ENCODE peak calls at places on chromosomes 4 and X, in eight cellular contexts. E is GM23338, B is H9, U is uterus, V is lower lobe of right lung, N is Peyer's patch, D is kidney, H is pancreas. I is an unnamed sample.

GRCh38 chrX:111410451-111410850 is 1.5 kb downstream of the DCX start:
- DNase-seq in N (no peak), B (no peak), D (no peak), V (no peak), E (no peak), H (no peak), U (no peak), I (no peak)

GRCh38 chr4:40722576-40723161 is 27.1 kb upstream of the NSUN7 start:
- DNase-seq in N (peak), D (no peak), H (no peak), V (peak), E (no peak), B (no peak), U (no peak), I (no peak)

GRCh38 chrX:10952619-10953018 is 158.5 kb upstream of the HCCS start:
- DNase-seq in H (no peak), U (no peak), E (peak), N (no peak), V (no peak), B (no peak), D (no peak), I (no peak)

GRCh38 chr4:73869130-73870055 is at the start of gene CXCL1:
- DNase-seq in U (no peak), E (peak), H (peak), N (no peak), B (peak), V (peak), D (peak), I (no peak)

GRCh38 chr4:72569719-72570235 is 756 bp upstream of the ADAMTS3 start:
- DNase-seq in V (no peak), D (peak), E (no peak), N (no peak), H (no peak), B (no peak), U (peak), I (no peak)

GRCh38 chr4:71732706-71733105 is 51.2 kb downstream of the GC start:
- DNase-seq in D (no peak), E (peak), B (no peak), V (no peak), H (no peak), U (no peak), N (no peak), I (no peak)

GRCh38 chr4:113285512-113285911 is 236.1 kb downstream of the ANK2 start:
- DNase-seq in E (no peak), D (no peak), U (no peak), B (no peak), N (no peak), V (no peak), H (no peak), I (no peak)

GRCh38 chr4:38861791-38862190 is 5.2 kb upstream of the TLR6 start:
- DNase-seq in N (no peak), H (no peak), D (no peak), B (no peak), U (no peak), V (no peak), E (no peak), I (no peak)

GRCh38 chr4:98026362-98026761 is 116.9 kb downstream of the STPG2 start:
- DNase-seq in V (no peak), H (no peak), N (no peak), U (no peak), D (no peak), E (no peak), B (no peak), I (no peak)

GRCh38 chr4:138890921-138891570 is 124.5 kb upstream of the NOCT start:
- DNase-seq in E (no peak), D (no peak), V (no peak), H (no peak), B (no peak), N (no peak), U (no peak), I (no peak)

GRCh38 chr4:105210901-105211300 is 64.2 kb downstream of the TET2 start:
- DNase-seq in N (no peak), H (no peak), E (no peak), U (no peak), V (no peak), B (no peak), D (no peak), I (no peak)

GRCh38 chr4:41921476-41921875 is 13.8 kb upstream of the TMEM33 start:
- DNase-seq in U (no peak), B (no peak), H (no peak), D (no peak), V (no peak), N (no peak), E (peak), I (no peak)

GRCh38 chrX:112094729-112095128 is 12.2 kb upstream of the TRPC5 start:
- DNase-seq in H (no peak), V (no peak), E (no peak), N (no peak), U (no peak), B (no peak), D (no peak), I (no peak)

GRCh38 chr4:151114338-151114737 is 14.9 kb downstream of the RPS3A start:
- DNase-seq in H (no peak), D (no peak), V (no peak), U (no peak), N (no peak), E (no peak), B (no peak), I (no peak)

GRCh38 chrX:95071052-95071451 is 1397.0 kb downstream of the FAM133A start:
- DNase-seq in B (no peak), H (no peak), D (no peak), E (no peak), U (no peak), V (no peak), N (no peak), I (no peak)

GRCh38 chr4:126757219-126757618 is 875.5 kb upstream of the INTU start:
- DNase-seq in B (no peak), D (no peak), V (no peak), E (no peak), U (no peak), N (no peak), H (no peak), I (no peak)

GRCh38 chr4:142128529-142128928 is 492.1 kb downstream of the IL15 start:
- DNase-seq in B (no peak), N (no peak), H (no peak), E (peak), U (peak), D (peak), V (no peak), I (no peak)

GRCh38 chrX:154730271-154730883 is 20.5 kb downstream of the GAB3 start:
- DNase-seq in E (no peak), D (peak), H (peak), B (no peak), U (peak), N (no peak), V (peak), I (no peak)

GRCh38 chr4:40262861-40263260 is 66.0 kb downstream of the RHOH start:
- DNase-seq in E (no peak), D (no peak), H (no peak), N (no peak), V (no peak), B (no peak), U (no peak), I (no peak)

GRCh38 chrX:31213941-31214340 is 142.1 kb upstream of the FTHL17 start:
- DNase-seq in H (no peak), E (peak), V (no peak), U (no peak), B (no peak), D (no peak), N (no peak), I (no peak)

GRCh38 chr4:20203508-20203907 is 48.2 kb upstream of the SLIT2 start:
- DNase-seq in D (no peak), B (no peak), H (no peak), V (no peak), E (no peak), N (no peak), U (no peak), I (no peak)

GRCh38 chr4:146132445-146132844 is 43.1 kb upstream of the LSM6 start:
- DNase-seq in B (no peak), N (no peak), U (no peak), E (no peak), D (no peak), V (no peak), H (no peak), I (no peak)

GRCh38 chr4:5198586-5198985 is 147.3 kb downstream of the STK32B start:
- DNase-seq in B (no peak), D (no peak), N (no peak), H (no peak), E (no peak), U (no peak), V (no peak), I (no peak)

GRCh38 chr4:110096406-110096805 is 102.0 kb downstream of the ELOVL6 start:
- DNase-seq in B (no peak), V (no peak), U (no peak), N (no peak), H (no peak), D (no peak), E (no peak), I (no peak)

GRCh38 chrX:119503484-119503861 is 35.2 kb downstream of the SLC25A5 start:
- DNase-seq in H (peak), V (peak), N (no peak), D (peak), B (no peak), E (no peak), U (no peak), I (no peak)

GRCh38 chrX:45198301-45198700 is 2.4 kb downstream of the DIPK2B start:
- DNase-seq in D (no peak), H (no peak), N (no peak), U (no peak), E (no peak), V (no peak), B (no peak), I (no peak)

GRCh38 chr4:94641702-94642560 is 115.8 kb upstream of the BMPR1B start:
- DNase-seq in D (no peak), U (no peak), H (no peak), E (no peak), N (no peak), V (no peak), B (no peak), I (no peak)

GRCh38 chr4:14152834-14153519 is 525.5 kb upstream of the BOD1L1 start:
- DNase-seq in D (no peak), N (no peak), H (no peak), V (no peak), U (no peak), B (no peak), E (no peak), I (no peak)

GRCh38 chrX:23656684-23657083 is 10.6 kb upstream of the PRDX4 start:
- DNase-seq in B (no peak), V (no peak), N (no peak), D (no peak), U (no peak), E (no peak), H (no peak), I (no peak)

DNA sequence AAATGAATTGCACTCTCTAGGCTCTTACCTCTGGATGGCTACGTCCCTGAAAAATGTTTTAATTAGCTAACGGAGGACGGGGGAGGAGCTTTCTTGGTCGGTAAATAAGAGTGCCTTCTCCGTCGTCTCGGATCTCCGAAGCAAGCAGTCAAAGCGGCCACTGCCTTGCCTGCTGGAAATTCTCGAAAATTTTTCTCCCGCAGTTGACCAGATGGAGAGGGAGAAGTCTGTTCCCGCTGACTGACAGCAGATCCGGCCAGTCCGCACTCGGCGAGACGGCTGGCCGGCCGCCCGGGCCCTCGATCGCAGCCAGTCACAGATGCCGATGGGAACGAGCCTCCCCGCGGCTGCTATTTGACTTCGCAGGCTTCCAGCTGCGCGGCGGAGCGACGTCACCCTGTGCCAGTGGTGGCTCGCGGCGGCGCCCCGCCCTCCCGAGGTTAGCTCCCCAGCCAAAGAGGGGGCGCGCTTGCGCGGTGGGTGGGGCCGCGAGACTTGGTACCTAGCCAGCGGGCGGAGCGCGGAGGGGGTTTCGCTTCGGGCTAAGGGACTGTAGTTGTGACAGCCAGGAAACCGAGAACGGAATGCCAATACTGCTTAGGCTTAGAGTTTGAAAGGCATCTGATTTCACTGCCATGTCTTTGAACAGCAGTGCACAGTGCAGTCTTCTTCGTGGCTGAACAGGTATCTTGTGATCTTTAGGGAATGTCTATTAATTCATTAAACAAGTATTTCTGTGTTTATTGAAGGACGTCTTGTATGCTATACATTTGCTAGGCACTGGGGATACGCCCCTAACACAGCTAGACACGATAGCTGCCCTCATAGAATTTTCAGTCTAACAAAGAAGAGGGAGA is at the start of gene PPM1K:
- DNase-seq in N (peak), H (peak), B (peak), E (peak), D (peak), V (peak), U (peak), I (peak)
- TF ChIP-seq CTCF in N (peak), H (peak), B (no peak), E (no peak), D (no peak), V (peak), U (peak), I (peak)

DNA sequence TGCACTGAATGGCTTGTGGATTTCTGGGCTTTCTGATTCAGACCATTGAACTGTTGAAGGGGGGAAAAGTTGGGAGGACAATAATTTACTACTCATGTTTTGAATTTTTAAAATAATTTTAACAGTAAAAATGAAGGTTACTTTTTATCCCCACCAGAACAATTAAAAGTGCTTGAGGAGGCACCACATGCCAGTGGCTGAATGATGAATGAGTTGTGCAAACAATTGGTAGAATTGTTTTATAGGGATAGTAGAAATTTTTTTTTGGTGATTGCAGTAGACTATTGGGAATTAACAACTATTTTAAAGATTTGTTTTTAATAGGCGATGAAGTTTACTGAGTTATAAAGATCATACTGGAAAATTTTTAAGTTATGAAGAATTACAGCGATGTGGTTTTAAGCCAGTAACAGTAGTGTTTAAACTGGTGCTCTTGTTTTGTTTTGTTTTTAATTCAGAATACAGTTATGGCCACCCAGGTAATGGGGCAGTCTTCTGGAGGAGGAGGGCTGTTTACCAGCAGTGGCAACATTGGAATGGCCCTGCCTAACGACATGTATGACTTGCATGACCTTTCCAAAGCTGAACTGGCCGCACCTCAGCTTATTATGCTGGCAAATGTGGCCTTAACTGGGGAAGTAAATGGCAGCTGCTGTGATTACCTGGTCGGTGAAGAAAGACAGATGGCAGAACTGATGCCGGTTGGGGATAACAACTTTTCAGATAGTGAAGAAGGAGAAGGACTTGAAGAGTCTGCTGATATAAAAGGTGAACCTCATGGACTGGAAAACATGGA is 2.7 kb downstream of the REST start:
- DNase-seq in E (no peak), D (no peak), V (no peak), N (no peak), B (no peak), U (no peak), H (no peak), I (no peak)
- H3K27ac ChIP-seq in E (no peak), D (no peak), V (peak), N (no peak), B (no peak), U (peak), H (peak), I (no peak)

DNA sequence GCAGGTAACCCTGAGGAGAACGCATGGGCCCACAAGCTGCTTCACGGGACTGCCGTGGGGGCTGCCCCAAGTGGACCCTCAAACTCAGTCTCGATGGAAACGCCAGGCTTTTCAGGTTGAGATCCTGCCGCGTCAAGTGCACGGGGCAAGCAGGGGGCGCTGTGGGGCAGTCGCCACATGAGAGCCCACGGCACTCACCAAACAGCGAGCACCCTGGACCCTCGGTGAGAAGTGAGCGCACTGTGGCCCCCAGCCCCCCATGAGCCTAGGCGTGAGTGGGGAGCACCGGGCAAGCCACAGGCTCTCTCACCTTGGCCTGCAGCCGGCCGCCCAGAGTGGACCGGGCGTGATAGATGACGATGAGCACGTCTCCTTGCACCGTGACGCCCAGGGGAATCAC is 50.9 kb upstream of the CPLX1 start:
- DNase-seq in B (peak), E (peak), V (no peak), N (no peak), U (no peak), D (no peak), H (no peak), I (no peak)
- TF ChIP-seq CTCF in B (peak), E (peak), V (no peak), N (no peak), U (no peak), D (no peak), H (no peak), I (no peak)

DNA sequence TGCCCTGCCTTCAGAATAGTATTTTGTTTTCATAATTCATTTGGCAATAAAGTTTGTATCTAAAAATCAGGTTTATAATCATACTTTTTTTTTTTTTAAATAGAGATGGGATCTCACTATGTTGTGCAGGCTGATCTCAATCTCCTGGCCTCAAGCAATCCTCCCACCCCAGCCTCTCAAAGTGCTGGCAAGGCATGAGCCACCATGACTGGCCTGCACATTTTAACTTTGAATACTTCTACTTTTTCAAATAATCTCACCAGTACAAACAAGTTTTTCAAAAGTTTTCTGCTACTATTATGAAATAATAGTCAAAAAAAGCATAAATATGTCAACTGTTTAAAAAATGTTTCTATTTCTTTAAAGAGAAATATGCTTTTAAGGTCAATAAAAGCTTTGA is 69.6 kb upstream of the GPR34 start:
- DNase-seq in V (no peak), N (no peak), U (no peak), H (no peak), B (no peak), D (no peak), E (no peak), I (no peak)
- H3K27ac ChIP-seq in V (no peak), N (no peak), U (no peak), H (no peak), B (no peak), D (no peak), E (no peak), I (no peak)

GRCh38 chr4:54234497-54235205 is 5.6 kb downstream of the PDGFRA start:
- DNase-seq in B (no peak), H (no peak), N (no peak), E (peak), V (no peak), U (no peak), D (no peak), I (no peak)
- TF ChIP-seq CTCF in B (no peak), H (no peak), N (no peak), E (no peak), V (no peak), U (no peak), D (no peak), I (peak)

DNA sequence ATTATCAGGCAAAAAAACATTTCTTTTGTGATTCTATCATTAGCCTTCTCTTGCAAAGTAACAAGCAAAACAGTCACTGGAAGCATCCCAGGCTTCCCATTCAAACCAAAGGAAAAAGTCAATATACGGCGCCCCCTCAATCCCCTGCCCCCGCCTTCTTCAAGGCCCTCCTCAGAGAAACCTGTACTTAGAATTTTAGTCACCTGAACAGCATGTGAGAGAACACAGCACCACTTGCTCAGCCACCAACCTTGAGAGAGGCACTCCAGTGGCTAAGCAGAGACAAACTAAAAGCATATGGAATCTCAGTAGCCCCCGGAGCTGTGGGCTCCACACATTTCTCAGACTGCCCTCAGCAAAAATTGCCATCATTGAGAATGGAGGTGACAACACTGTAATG is 25.2 kb downstream of the LEF1 start:
- DNase-seq in B (no peak), H (no peak), V (no peak), U (no peak), N (no peak), E (peak), D (no peak), I (no peak)
- H3K27ac ChIP-seq in B (no peak), H (no peak), V (no peak), U (no peak), N (no peak), E (no peak), D (no peak), I (peak)